ENCODE peak calls at places on chromosomes 11 and 22, in six cellular contexts. One of them, this sample, is unnamed.

GRCh38 chr11:7319501-7319900 is 67.8 kb downstream of the SYT9 start:
- DNase-seq in EL: no peak
- DNase-seq in CD4-positive, CD25-positive, alpha-beta regulatory T cell: no peak
- DNase-seq in NCI-H1105 treated with DMSO at 0.1 percent for 48 hours: no peak
- DNase-seq in T-cell: no peak
- DNase-seq in stimulated activated CD8-positive, alpha-beta memory T cell treated with anti-CD3 and anti-CD28 coated beads, Interleukin-15, amount 100 ng/mL, for 24 hours: no peak
- DNase-seq in this sample: peak

GRCh38 chr11:68865241-68865640 is 23.5 kb upstream of the CPT1A start:
- DNase-seq in EL: no peak
- DNase-seq in CD4-positive, CD25-positive, alpha-beta regulatory T cell: no peak
- DNase-seq in NCI-H1105 treated with DMSO at 0.1 percent for 48 hours: no peak
- DNase-seq in T-cell: no peak
- DNase-seq in stimulated activated CD8-positive, alpha-beta memory T cell treated with anti-CD3 and anti-CD28 coated beads, Interleukin-15, amount 100 ng/mL, for 24 hours: no peak
- DNase-seq in this sample: no peak

GRCh38 chr11:84345597-84345996 is 1059.4 kb upstream of the CCDC90B start:
- DNase-seq in EL: no peak
- DNase-seq in CD4-positive, CD25-positive, alpha-beta regulatory T cell: no peak
- DNase-seq in NCI-H1105 treated with DMSO at 0.1 percent for 48 hours: peak
- DNase-seq in T-cell: no peak
- DNase-seq in stimulated activated CD8-positive, alpha-beta memory T cell treated with anti-CD3 and anti-CD28 coated beads, Interleukin-15, amount 100 ng/mL, for 24 hours: no peak
- DNase-seq in this sample: no peak

GRCh38 chr22:42994917-42995562 is 19.9 kb downstream of the PACSIN2 start:
- DNase-seq in EL: peak
- DNase-seq in CD4-positive, CD25-positive, alpha-beta regulatory T cell: no peak
- DNase-seq in NCI-H1105 treated with DMSO at 0.1 percent for 48 hours: no peak
- DNase-seq in T-cell: no peak
- DNase-seq in stimulated activated CD8-positive, alpha-beta memory T cell treated with anti-CD3 and anti-CD28 coated beads, Interleukin-15, amount 100 ng/mL, for 24 hours: no peak
- DNase-seq in this sample: no peak

GRCh38 chr11:16897460-16898061 is 116.7 kb downstream of the PLEKHA7 start:
- DNase-seq in EL: no peak
- DNase-seq in CD4-positive, CD25-positive, alpha-beta regulatory T cell: no peak
- DNase-seq in NCI-H1105 treated with DMSO at 0.1 percent for 48 hours: peak
- DNase-seq in T-cell: no peak
- DNase-seq in stimulated activated CD8-positive, alpha-beta memory T cell treated with anti-CD3 and anti-CD28 coated beads, Interleukin-15, amount 100 ng/mL, for 24 hours: no peak
- DNase-seq in this sample: no peak

GRCh38 chr11:11620251-11620965 is 1.4 kb downstream of the GALNT18 start:
- DNase-seq in EL: no peak
- DNase-seq in CD4-positive, CD25-positive, alpha-beta regulatory T cell: no peak
- DNase-seq in NCI-H1105 treated with DMSO at 0.1 percent for 48 hours: peak
- DNase-seq in T-cell: no peak
- DNase-seq in stimulated activated CD8-positive, alpha-beta memory T cell treated with anti-CD3 and anti-CD28 coated beads, Interleukin-15, amount 100 ng/mL, for 24 hours: no peak
- DNase-seq in this sample: peak

GRCh38 chr11:35951659-35952058 is 7.8 kb downstream of the LDLRAD3 start:
- DNase-seq in EL: no peak
- DNase-seq in CD4-positive, CD25-positive, alpha-beta regulatory T cell: no peak
- DNase-seq in NCI-H1105 treated with DMSO at 0.1 percent for 48 hours: no peak
- DNase-seq in T-cell: no peak
- DNase-seq in stimulated activated CD8-positive, alpha-beta memory T cell treated with anti-CD3 and anti-CD28 coated beads, Interleukin-15, amount 100 ng/mL, for 24 hours: no peak
- DNase-seq in this sample: no peak

GRCh38 chr22:39288135-39288898 is 31.1 kb downstream of the RPL3 start:
- DNase-seq in EL: no peak
- DNase-seq in CD4-positive, CD25-positive, alpha-beta regulatory T cell: no peak
- DNase-seq in NCI-H1105 treated with DMSO at 0.1 percent for 48 hours: no peak
- DNase-seq in T-cell: no peak
- DNase-seq in stimulated activated CD8-positive, alpha-beta memory T cell treated with anti-CD3 and anti-CD28 coated beads, Interleukin-15, amount 100 ng/mL, for 24 hours: no peak
- DNase-seq in this sample: no peak

GRCh38 chr11:13183826-13184196 is 93.8 kb upstream of the BMAL1 start:
- DNase-seq in EL: no peak
- DNase-seq in CD4-positive, CD25-positive, alpha-beta regulatory T cell: no peak
- DNase-seq in NCI-H1105 treated with DMSO at 0.1 percent for 48 hours: no peak
- DNase-seq in T-cell: no peak
- DNase-seq in stimulated activated CD8-positive, alpha-beta memory T cell treated with anti-CD3 and anti-CD28 coated beads, Interleukin-15, amount 100 ng/mL, for 24 hours: no peak
- DNase-seq in this sample: no peak

GRCh38 chr11:114159802-114160588 is 100.5 kb downstream of the ZBTB16 start:
- DNase-seq in EL: peak
- DNase-seq in CD4-positive, CD25-positive, alpha-beta regulatory T cell: peak
- DNase-seq in NCI-H1105 treated with DMSO at 0.1 percent for 48 hours: peak
- DNase-seq in T-cell: peak
- DNase-seq in stimulated activated CD8-positive, alpha-beta memory T cell treated with anti-CD3 and anti-CD28 coated beads, Interleukin-15, amount 100 ng/mL, for 24 hours: peak
- DNase-seq in this sample: peak

GRCh38 chr11:125262194-125262824 is 97.8 kb downstream of the PKNOX2 start:
- DNase-seq in EL: no peak
- DNase-seq in CD4-positive, CD25-positive, alpha-beta regulatory T cell: no peak
- DNase-seq in NCI-H1105 treated with DMSO at 0.1 percent for 48 hours: no peak
- DNase-seq in T-cell: no peak
- DNase-seq in stimulated activated CD8-positive, alpha-beta memory T cell treated with anti-CD3 and anti-CD28 coated beads, Interleukin-15, amount 100 ng/mL, for 24 hours: no peak
- DNase-seq in this sample: no peak

GRCh38 chr22:38477515-38477914 is 9.6 kb downstream of the KDELR3 start:
- DNase-seq in EL: no peak
- DNase-seq in CD4-positive, CD25-positive, alpha-beta regulatory T cell: no peak
- DNase-seq in NCI-H1105 treated with DMSO at 0.1 percent for 48 hours: no peak
- DNase-seq in T-cell: no peak
- DNase-seq in stimulated activated CD8-positive, alpha-beta memory T cell treated with anti-CD3 and anti-CD28 coated beads, Interleukin-15, amount 100 ng/mL, for 24 hours: no peak
- DNase-seq in this sample: no peak

GRCh38 chr11:121032546-121032945 is 8.6 kb downstream of the TBCEL start:
- DNase-seq in EL: no peak
- DNase-seq in CD4-positive, CD25-positive, alpha-beta regulatory T cell: no peak
- DNase-seq in NCI-H1105 treated with DMSO at 0.1 percent for 48 hours: peak
- DNase-seq in T-cell: no peak
- DNase-seq in stimulated activated CD8-positive, alpha-beta memory T cell treated with anti-CD3 and anti-CD28 coated beads, Interleukin-15, amount 100 ng/mL, for 24 hours: no peak
- DNase-seq in this sample: no peak

GRCh38 chr11:74641905-74642304 is 49.5 kb downstream of the POLD3 start:
- DNase-seq in EL: no peak
- DNase-seq in CD4-positive, CD25-positive, alpha-beta regulatory T cell: no peak
- DNase-seq in NCI-H1105 treated with DMSO at 0.1 percent for 48 hours: no peak
- DNase-seq in T-cell: no peak
- DNase-seq in stimulated activated CD8-positive, alpha-beta memory T cell treated with anti-CD3 and anti-CD28 coated beads, Interleukin-15, amount 100 ng/mL, for 24 hours: no peak
- DNase-seq in this sample: no peak

GRCh38 chr11:36402568-36403181 is 106.6 kb downstream of the PRR5L start:
- DNase-seq in EL: no peak
- DNase-seq in CD4-positive, CD25-positive, alpha-beta regulatory T cell: no peak
- DNase-seq in NCI-H1105 treated with DMSO at 0.1 percent for 48 hours: no peak
- DNase-seq in T-cell: no peak
- DNase-seq in stimulated activated CD8-positive, alpha-beta memory T cell treated with anti-CD3 and anti-CD28 coated beads, Interleukin-15, amount 100 ng/mL, for 24 hours: no peak
- DNase-seq in this sample: no peak

GRCh38 chr11:99020324-99021225 is at the start of gene CNTN5:
- DNase-seq in EL: peak
- DNase-seq in CD4-positive, CD25-positive, alpha-beta regulatory T cell: no peak
- DNase-seq in NCI-H1105 treated with DMSO at 0.1 percent for 48 hours: peak
- DNase-seq in T-cell: no peak
- DNase-seq in stimulated activated CD8-positive, alpha-beta memory T cell treated with anti-CD3 and anti-CD28 coated beads, Interleukin-15, amount 100 ng/mL, for 24 hours: no peak
- DNase-seq in this sample: peak

GRCh38 chr22:36325163-36326031 is 62.4 kb downstream of the MYH9 start:
- DNase-seq in EL: peak
- DNase-seq in CD4-positive, CD25-positive, alpha-beta regulatory T cell: no peak
- DNase-seq in NCI-H1105 treated with DMSO at 0.1 percent for 48 hours: no peak
- DNase-seq in T-cell: no peak
- DNase-seq in stimulated activated CD8-positive, alpha-beta memory T cell treated with anti-CD3 and anti-CD28 coated beads, Interleukin-15, amount 100 ng/mL, for 24 hours: no peak
- DNase-seq in this sample: no peak

GRCh38 chr11:111456086-111456858 is 55.9 kb downstream of the BTG4 start:
- DNase-seq in EL: no peak
- DNase-seq in CD4-positive, CD25-positive, alpha-beta regulatory T cell: no peak
- DNase-seq in NCI-H1105 treated with DMSO at 0.1 percent for 48 hours: no peak
- DNase-seq in T-cell: no peak
- DNase-seq in stimulated activated CD8-positive, alpha-beta memory T cell treated with anti-CD3 and anti-CD28 coated beads, Interleukin-15, amount 100 ng/mL, for 24 hours: no peak
- DNase-seq in this sample: no peak

GRCh38 chr22:48578138-48579034 is 1249.3 kb downstream of the BRD1 start:
- DNase-seq in EL: no peak
- DNase-seq in CD4-positive, CD25-positive, alpha-beta regulatory T cell: no peak
- DNase-seq in NCI-H1105 treated with DMSO at 0.1 percent for 48 hours: no peak
- DNase-seq in T-cell: no peak
- DNase-seq in stimulated activated CD8-positive, alpha-beta memory T cell treated with anti-CD3 and anti-CD28 coated beads, Interleukin-15, amount 100 ng/mL, for 24 hours: no peak
- DNase-seq in this sample: no peak

GRCh38 chr11:115170133-115170815 is 333.9 kb downstream of the CADM1 start:
- DNase-seq in EL: peak
- DNase-seq in CD4-positive, CD25-positive, alpha-beta regulatory T cell: no peak
- DNase-seq in NCI-H1105 treated with DMSO at 0.1 percent for 48 hours: peak
- DNase-seq in T-cell: no peak
- DNase-seq in stimulated activated CD8-positive, alpha-beta memory T cell treated with anti-CD3 and anti-CD28 coated beads, Interleukin-15, amount 100 ng/mL, for 24 hours: no peak
- DNase-seq in this sample: peak

GRCh38 chr22:47159592-47159991 is 397.1 kb downstream of the TBC1D22A start:
- DNase-seq in EL: no peak
- DNase-seq in CD4-positive, CD25-positive, alpha-beta regulatory T cell: no peak
- DNase-seq in NCI-H1105 treated with DMSO at 0.1 percent for 48 hours: no peak
- DNase-seq in T-cell: no peak
- DNase-seq in stimulated activated CD8-positive, alpha-beta memory T cell treated with anti-CD3 and anti-CD28 coated beads, Interleukin-15, amount 100 ng/mL, for 24 hours: no peak
- DNase-seq in this sample: no peak

GRCh38 chr11:78251083-78251699 is 62.5 kb downstream of the USP35 start:
- DNase-seq in EL: peak
- DNase-seq in CD4-positive, CD25-positive, alpha-beta regulatory T cell: no peak
- DNase-seq in NCI-H1105 treated with DMSO at 0.1 percent for 48 hours: no peak
- DNase-seq in T-cell: no peak
- DNase-seq in stimulated activated CD8-positive, alpha-beta memory T cell treated with anti-CD3 and anti-CD28 coated beads, Interleukin-15, amount 100 ng/mL, for 24 hours: no peak
- DNase-seq in this sample: no peak

GRCh38 chr11:117888140-117888561 is 11.7 kb upstream of the FXYD6 start:
- DNase-seq in EL: no peak
- DNase-seq in CD4-positive, CD25-positive, alpha-beta regulatory T cell: no peak
- DNase-seq in NCI-H1105 treated with DMSO at 0.1 percent for 48 hours: no peak
- DNase-seq in T-cell: no peak
- DNase-seq in stimulated activated CD8-positive, alpha-beta memory T cell treated with anti-CD3 and anti-CD28 coated beads, Interleukin-15, amount 100 ng/mL, for 24 hours: no peak
- DNase-seq in this sample: peak

GRCh38 chr11:70504246-70505020 is 106.1 kb downstream of the CTTN start:
- DNase-seq in EL: no peak
- DNase-seq in CD4-positive, CD25-positive, alpha-beta regulatory T cell: no peak
- DNase-seq in NCI-H1105 treated with DMSO at 0.1 percent for 48 hours: no peak
- DNase-seq in T-cell: no peak
- DNase-seq in stimulated activated CD8-positive, alpha-beta memory T cell treated with anti-CD3 and anti-CD28 coated beads, Interleukin-15, amount 100 ng/mL, for 24 hours: no peak
- DNase-seq in this sample: no peak

GRCh38 chr22:32018056-32018455 is 25.0 kb upstream of the SLC5A1 start:
- DNase-seq in EL: no peak
- DNase-seq in CD4-positive, CD25-positive, alpha-beta regulatory T cell: no peak
- DNase-seq in NCI-H1105 treated with DMSO at 0.1 percent for 48 hours: no peak
- DNase-seq in T-cell: no peak
- DNase-seq in stimulated activated CD8-positive, alpha-beta memory T cell treated with anti-CD3 and anti-CD28 coated beads, Interleukin-15, amount 100 ng/mL, for 24 hours: no peak
- DNase-seq in this sample: no peak

GRCh38 chr11:122661182-122661945 is 5.8 kb downstream of the UBASH3B start:
- DNase-seq in EL: peak
- DNase-seq in CD4-positive, CD25-positive, alpha-beta regulatory T cell: no peak
- DNase-seq in NCI-H1105 treated with DMSO at 0.1 percent for 48 hours: peak
- DNase-seq in T-cell: no peak
- DNase-seq in stimulated activated CD8-positive, alpha-beta memory T cell treated with anti-CD3 and anti-CD28 coated beads, Interleukin-15, amount 100 ng/mL, for 24 hours: no peak
- DNase-seq in this sample: no peak

GRCh38 chr11:134514354-134514951 is 102.4 kb upstream of the B3GAT1 start:
- DNase-seq in EL: no peak
- DNase-seq in CD4-positive, CD25-positive, alpha-beta regulatory T cell: no peak
- DNase-seq in NCI-H1105 treated with DMSO at 0.1 percent for 48 hours: no peak
- DNase-seq in T-cell: no peak
- DNase-seq in stimulated activated CD8-positive, alpha-beta memory T cell treated with anti-CD3 and anti-CD28 coated beads, Interleukin-15, amount 100 ng/mL, for 24 hours: no peak
- DNase-seq in this sample: no peak

GRCh38 chr11:109668973-109669634 is 247.1 kb downstream of the C11orf87 start:
- DNase-seq in EL: peak
- DNase-seq in CD4-positive, CD25-positive, alpha-beta regulatory T cell: no peak
- DNase-seq in NCI-H1105 treated with DMSO at 0.1 percent for 48 hours: no peak
- DNase-seq in T-cell: no peak
- DNase-seq in stimulated activated CD8-positive, alpha-beta memory T cell treated with anti-CD3 and anti-CD28 coated beads, Interleukin-15, amount 100 ng/mL, for 24 hours: no peak
- DNase-seq in this sample: no peak

GRCh38 chr11:66951135-66951534 is 7.0 kb downstream of the PC start:
- DNase-seq in EL: no peak
- DNase-seq in CD4-positive, CD25-positive, alpha-beta regulatory T cell: no peak
- DNase-seq in NCI-H1105 treated with DMSO at 0.1 percent for 48 hours: no peak
- DNase-seq in T-cell: no peak
- DNase-seq in stimulated activated CD8-positive, alpha-beta memory T cell treated with anti-CD3 and anti-CD28 coated beads, Interleukin-15, amount 100 ng/mL, for 24 hours: no peak
- DNase-seq in this sample: no peak

GRCh38 chr22:16933924-16934282 is 74.1 kb downstream of the GAB4 start:
- DNase-seq in EL: no peak
- DNase-seq in CD4-positive, CD25-positive, alpha-beta regulatory T cell: no peak
- DNase-seq in NCI-H1105 treated with DMSO at 0.1 percent for 48 hours: no peak
- DNase-seq in T-cell: no peak
- DNase-seq in stimulated activated CD8-positive, alpha-beta memory T cell treated with anti-CD3 and anti-CD28 coated beads, Interleukin-15, amount 100 ng/mL, for 24 hours: no peak
- DNase-seq in this sample: no peak

GRCh38 chr11:34501500-34501899 is 12.1 kb downstream of the ELF5 start:
- DNase-seq in EL: peak
- DNase-seq in CD4-positive, CD25-positive, alpha-beta regulatory T cell: no peak
- DNase-seq in NCI-H1105 treated with DMSO at 0.1 percent for 48 hours: no peak
- DNase-seq in T-cell: no peak
- DNase-seq in stimulated activated CD8-positive, alpha-beta memory T cell treated with anti-CD3 and anti-CD28 coated beads, Interleukin-15, amount 100 ng/mL, for 24 hours: no peak
- DNase-seq in this sample: no peak

GRCh38 chr11:95680169-95680929 is 109.2 kb downstream of the FAM76B start:
- DNase-seq in EL: peak
- DNase-seq in CD4-positive, CD25-positive, alpha-beta regulatory T cell: no peak
- DNase-seq in NCI-H1105 treated with DMSO at 0.1 percent for 48 hours: no peak
- DNase-seq in T-cell: no peak
- DNase-seq in stimulated activated CD8-positive, alpha-beta memory T cell treated with anti-CD3 and anti-CD28 coated beads, Interleukin-15, amount 100 ng/mL, for 24 hours: no peak
- DNase-seq in this sample: no peak

GRCh38 chr22:40443675-40444482 is 73.5 kb downstream of the SGSM3 start:
- DNase-seq in EL: no peak
- DNase-seq in CD4-positive, CD25-positive, alpha-beta regulatory T cell: no peak
- DNase-seq in NCI-H1105 treated with DMSO at 0.1 percent for 48 hours: no peak
- DNase-seq in T-cell: no peak
- DNase-seq in stimulated activated CD8-positive, alpha-beta memory T cell treated with anti-CD3 and anti-CD28 coated beads, Interleukin-15, amount 100 ng/mL, for 24 hours: no peak
- DNase-seq in this sample: no peak

GRCh38 chr11:3197878-3198528 is 20.6 kb downstream of the MRGPRG start:
- DNase-seq in EL: no peak
- DNase-seq in CD4-positive, CD25-positive, alpha-beta regulatory T cell: no peak
- DNase-seq in NCI-H1105 treated with DMSO at 0.1 percent for 48 hours: no peak
- DNase-seq in T-cell: no peak
- DNase-seq in stimulated activated CD8-positive, alpha-beta memory T cell treated with anti-CD3 and anti-CD28 coated beads, Interleukin-15, amount 100 ng/mL, for 24 hours: no peak
- DNase-seq in this sample: no peak

GRCh38 chr22:24563246-24563645 is 7.4 kb downstream of the SNRPD3 start:
- DNase-seq in EL: no peak
- DNase-seq in CD4-positive, CD25-positive, alpha-beta regulatory T cell: no peak
- DNase-seq in NCI-H1105 treated with DMSO at 0.1 percent for 48 hours: no peak
- DNase-seq in T-cell: no peak
- DNase-seq in stimulated activated CD8-positive, alpha-beta memory T cell treated with anti-CD3 and anti-CD28 coated beads, Interleukin-15, amount 100 ng/mL, for 24 hours: no peak
- DNase-seq in this sample: no peak

GRCh38 chr22:27719535-27720227 is 81.9 kb downstream of the MN1 start:
- DNase-seq in EL: peak
- DNase-seq in CD4-positive, CD25-positive, alpha-beta regulatory T cell: no peak
- DNase-seq in NCI-H1105 treated with DMSO at 0.1 percent for 48 hours: peak
- DNase-seq in T-cell: no peak
- DNase-seq in stimulated activated CD8-positive, alpha-beta memory T cell treated with anti-CD3 and anti-CD28 coated beads, Interleukin-15, amount 100 ng/mL, for 24 hours: no peak
- DNase-seq in this sample: peak

This sample was measured in HAP-1.